ENCODE peak calls at places on chromosomes 13 and 19, in ten cellular contexts. S, J, G, F, V, C, T, W, P and K are unnamed samples.

GRCh38 chr13:69331245-69331644 is 776.4 kb upstream of the ATXN8OS start:
- DNase-seq in V (no peak), F (no peak), W (no peak), G (no peak), P (no peak), C (no peak), T (no peak), S (no peak), J (no peak), K (no peak)

GRCh38 chr13:99686157-99686572 is 184.9 kb downstream of the TM9SF2 start:
- DNase-seq in C (no peak), P (no peak), F (peak; percentile 12), W (peak; percentile 6), V (peak; percentile 33), G (peak; percentile 30), T (no peak), J (no peak), S (no peak), K (no peak)

GRCh38 chr19:50562996-50563395 is 5.2 kb downstream of the LRRC4B start:
- DNase-seq in T (no peak), S (no peak), C (no peak), G (no peak), V (no peak), J (no peak), P (no peak), W (no peak), F (no peak), K (no peak)

GRCh38 chr19:7386308-7386707 is 37.6 kb downstream of the ARHGEF18 start:
- DNase-seq in W (peak; percentile 30), V (no peak), T (no peak), C (no peak), F (no peak), J (no peak), P (no peak), G (no peak), S (no peak), K (no peak)

GRCh38 chr13:32124743-32125142 is 93.2 kb downstream of the FRY start:
- DNase-seq in V (no peak), C (no peak), J (no peak), G (no peak), P (no peak), W (no peak), F (no peak), T (no peak), S (no peak), K (no peak)

GRCh38 chr13:60051754-60052153 is 112.0 kb downstream of the DIAPH3 start:
- DNase-seq in G (no peak), C (no peak), F (no peak), T (no peak), S (no peak), V (no peak), J (no peak), W (no peak), P (no peak), K (no peak)

GRCh38 chr13:51832471-51833152 is 12.4 kb downstream of the TMEM272 start:
- DNase-seq in C (no peak), J (peak; percentile 74), V (peak; percentile 58), W (peak; percentile 41), G (peak; percentile 48), P (peak; percentile 18), T (no peak), S (no peak), F (peak; percentile 35), K (no peak)

GRCh38 chr13:52849727-52850395 is 1.4 kb upstream of the PCDH8 start:
- DNase-seq in V (no peak), P (no peak), S (no peak), F (no peak), J (no peak), C (no peak), W (no peak), T (no peak), G (peak; percentile 40), K (no peak)

GRCh38 chr13:79659161-79659560 is 178.2 kb downstream of the NDFIP2 start:
- DNase-seq in G (peak; percentile 73), W (peak; percentile 85), P (peak; percentile 73), F (peak; percentile 11), T (no peak), J (no peak), C (no peak), V (no peak), S (no peak), K (no peak)

GRCh38 chr19:53365899-53366493 is 491 bp downstream of the ZNF525 start:
- DNase-seq in C (no peak), T (no peak), G (peak; percentile 66), S (no peak), J (no peak), V (peak; percentile 63), W (peak; percentile 37), P (no peak), F (peak; percentile 15), K (no peak)

GRCh38 chr13:106344318-106344717 is 191.1 kb downstream of the EFNB2 start:
- DNase-seq in J (no peak), C (no peak), G (no peak), P (peak; percentile 89), T (no peak), W (no peak), F (no peak), S (no peak), V (no peak), K (no peak)

GRCh38 chr13:89239361-89240127 is 1568.4 kb downstream of the SLITRK5 start:
- DNase-seq in T (no peak), J (no peak), P (no peak), F (no peak), V (no peak), G (no peak), C (no peak), S (no peak), W (peak; percentile 68), K (no peak)

GRCh38 chr19:17836530-17836929 is 11.3 kb downstream of the JAK3 start:
- DNase-seq in W (no peak), G (no peak), J (no peak), S (no peak), C (no peak), F (no peak), V (no peak), P (no peak), T (no peak), K (no peak)

GRCh38 chr13:50107205-50107604 is 92.0 kb downstream of the KCNRG start:
- DNase-seq in W (no peak), V (no peak), C (no peak), T (no peak), S (no peak), G (no peak), P (no peak), J (no peak), F (peak; percentile 21), K (no peak)

GRCh38 chr13:105446197-105446596 is 1089.3 kb downstream of the EFNB2 start:
- DNase-seq in G (no peak), V (no peak), P (no peak), S (no peak), W (no peak), J (no peak), C (no peak), F (peak; percentile 5), T (no peak), K (no peak)

GRCh38 chr19:2300533-2300932 is 7.4 kb downstream of the LINGO3 start:
- DNase-seq in V (no peak), F (no peak), P (no peak), J (no peak), G (no peak), C (no peak), S (no peak), T (no peak), W (no peak), K (no peak)

GRCh38 chr19:5966215-5966614 is 11.7 kb downstream of the RANBP3 start:
- DNase-seq in T (no peak), C (no peak), F (peak; percentile 85), V (peak; percentile 86), G (no peak), P (peak; percentile 88), S (no peak), J (no peak), W (no peak), K (no peak)

GRCh38 chr19:43651758-43652545 is 12.3 kb upstream of the CADM4 start:
- DNase-seq in F (peak; percentile 58), S (peak; percentile 66), W (peak; percentile 72), V (peak; percentile 78), C (peak; percentile 59), G (peak; percentile 75), T (no peak), P (peak; percentile 67), J (no peak), K (no peak)

GRCh38 chr19:46782355-46783019 is 5.9 kb downstream of the SLC1A5 start:
- DNase-seq in W (no peak), V (no peak), J (no peak), P (no peak), T (no peak), F (no peak), S (no peak), C (no peak), G (no peak), K (no peak)

GRCh38 chr13:109497917-109498316 is 288.5 kb downstream of the IRS2 start:
- DNase-seq in T (no peak), C (no peak), P (no peak), J (no peak), F (no peak), W (no peak), G (no peak), V (no peak), S (no peak), K (no peak)

GRCh38 chr13:58949646-58950045 is 1214.1 kb downstream of the DIAPH3 start:
- DNase-seq in J (no peak), G (peak; percentile 3), S (no peak), C (no peak), F (no peak), T (no peak), P (no peak), V (no peak), W (no peak), K (no peak)

GRCh38 chr19:48868196-48868886 is at the start of gene PLEKHA4:
- DNase-seq in J (no peak), P (peak; percentile 51), T (no peak), C (peak; percentile 75), G (peak; percentile 33), F (peak; percentile 51), V (peak; percentile 80), S (peak; percentile 54), W (no peak), K (no peak)
- H3K4me3 ChIP-seq in J (no peak within 1 kb of the TSS), P (peak within 1 kb of the TSS; percentile 59), T (peak within 1 kb of the TSS; percentile 67), C (peak within 1 kb of the TSS; percentile 36), G (peak within 1 kb of the TSS; percentile 28), F (peak within 1 kb of the TSS; percentile 63), V (peak within 1 kb of the TSS; percentile 69), S (peak within 1 kb of the TSS; percentile 47), W (peak within 1 kb of the TSS; percentile 9), K (no peak within 1 kb of the TSS)

GRCh38 chr19:35986664-35987570 is 8.1 kb upstream of the SDHAF1 start:
- DNase-seq in T (no peak), C (no peak), J (no peak), V (peak; percentile 48), P (no peak), S (no peak), F (no peak), G (peak; percentile 76), W (no peak), K (no peak)
- H3K4me3 ChIP-seq in T (peak overlapping the region; percentile 23), C (peak overlapping the region; percentile 2), J (no peak overlapping the region), V (peak overlapping the region; percentile 64), P (peak overlapping the region; percentile 36), S (peak overlapping the region; percentile 37), F (peak overlapping the region; percentile 26), G (peak overlapping the region; percentile 54), W (peak overlapping the region; percentile 22), K (peak overlapping the region; percentile 44)

GRCh38 chr19:30450945-30451344 is 78.8 kb downstream of the ZNF536 start:
- DNase-seq in P (no peak), C (no peak), S (no peak), F (peak; percentile 34), G (peak; percentile 10), T (no peak), J (no peak), W (no peak), V (peak; percentile 50), K (no peak)
- H3K4me3 ChIP-seq in P (no peak overlapping the region), C (no peak overlapping the region), S (peak overlapping the region; percentile 17), F (peak overlapping the region; percentile 61), G (no peak overlapping the region), T (no peak overlapping the region), J (no peak overlapping the region), W (no peak overlapping the region), V (peak overlapping the region; percentile 67), K (no peak overlapping the region)

GRCh38 chr13:45411226-45411625 is 6.9 kb downstream of the SLC25A30 start:
- DNase-seq in V (no peak), W (no peak), C (no peak), T (no peak), P (no peak), G (no peak), J (no peak), S (no peak), F (no peak), K (no peak)
- H3K4me3 ChIP-seq in V (no peak overlapping the region), W (no peak overlapping the region), C (no peak overlapping the region), T (no peak overlapping the region), P (no peak overlapping the region), G (no peak overlapping the region), J (no peak overlapping the region), S (no peak overlapping the region), F (no peak overlapping the region), K (no peak overlapping the region)